ENCODE peak calls at places on chromosomes 1 and 21, in ten cellular contexts. K, L, Q, R, J, D, G, W, F and U are unnamed samples.

GRCh38 chr21:34029724-34030528 is 43.5 kb upstream of the MRPS6 start:
- DNase-seq in W (peak; percentile 42), K (peak; percentile 61), J (peak; percentile 92), G (peak; percentile 89), F (peak; percentile 75), R (no peak), Q (peak; percentile 23), L (peak; percentile 90), D (peak; percentile 84), U (peak; percentile 75)

GRCh38 chr1:23567629-23567995 is 8.3 kb upstream of the ID3 start:
- DNase-seq in W (no peak), J (no peak), F (no peak), R (no peak), D (no peak), G (no peak), L (no peak), Q (no peak), K (no peak), U (no peak)

GRCh38 chr1:221611930-221612777 is 129.7 kb downstream of the DUSP10 start:
- DNase-seq in W (no peak), L (peak; percentile 91), J (peak; percentile 74), G (no peak), F (peak; percentile 79), D (peak; percentile 93), K (no peak), R (peak; percentile 20), Q (no peak), U (peak; percentile 86)

GRCh38 chr1:151574575-151575529 is 34.7 kb downstream of the TUFT1 start:
- DNase-seq in D (peak; percentile 84), L (peak; percentile 75), W (no peak), Q (no peak), G (peak; percentile 62), F (peak; percentile 60), K (no peak), R (no peak), J (peak; percentile 61), U (peak; percentile 62)

GRCh38 chr1:227734546-227734857 is 600 bp downstream of the JMJD4 start:
- DNase-seq in G (no peak), K (no peak), D (no peak), Q (no peak), L (no peak), W (no peak), F (no peak), R (no peak), J (no peak), U (no peak)

GRCh38 chr1:219806020-219806419 is 122.3 kb downstream of the SLC30A10 start:
- DNase-seq in D (no peak), J (no peak), F (no peak), Q (peak; percentile 9), W (no peak), R (no peak), K (no peak), G (no peak), L (no peak), U (no peak)

GRCh38 chr1:80418134-80418533 is 1382.6 kb upstream of the ADGRL2 start:
- DNase-seq in F (no peak), R (no peak), D (no peak), J (no peak), G (no peak), W (no peak), L (no peak), Q (no peak), K (no peak), U (no peak)

GRCh38 chr1:112253366-112253765 is 142.6 kb upstream of the CTTNBP2NL start:
- DNase-seq in G (no peak), L (no peak), W (no peak), R (no peak), D (no peak), Q (no peak), K (no peak), J (no peak), F (no peak), U (no peak)

GRCh38 chr1:38097256-38097655 is 50.7 kb upstream of the POU3F1 start:
- DNase-seq in Q (no peak), J (no peak), F (no peak), K (no peak), R (no peak), D (no peak), G (no peak), L (no peak), W (no peak), U (no peak)

GRCh38 chr1:5611431-5611830 is 380.8 kb downstream of the NPHP4 start:
- DNase-seq in K (no peak), W (no peak), F (no peak), D (no peak), R (no peak), Q (no peak), L (no peak), G (no peak), J (no peak), U (no peak)

GRCh38 chr1:163202833-163203451 is at the start of gene RGS5:
- DNase-seq in K (no peak), G (no peak), D (peak; percentile 50), J (peak; percentile 71), F (no peak), Q (no peak), W (peak; percentile 91), L (no peak), R (no peak), U (no peak)

GRCh38 chr1:239718571-239718970 is 332.2 kb downstream of the CHRM3 start:
- DNase-seq in L (no peak), W (no peak), K (no peak), Q (no peak), J (no peak), D (no peak), G (no peak), F (no peak), R (no peak), U (no peak)

GRCh38 chr1:84268346-84268745 is 33.2 kb upstream of the SAMD13 start:
- DNase-seq in K (no peak), J (no peak), G (no peak), R (no peak), F (no peak), W (no peak), L (no peak), Q (no peak), D (no peak), U (no peak)

GRCh38 chr1:84271452-84272273 is 29.8 kb upstream of the SAMD13 start:
- DNase-seq in W (peak; percentile 6), Q (peak; percentile 53), R (no peak), L (peak; percentile 85), F (no peak), G (peak; percentile 66), K (peak; percentile 46), J (peak; percentile 72), D (peak; percentile 65), U (peak; percentile 18)

GRCh38 chr1:84269286-84269685 is 32.2 kb upstream of the SAMD13 start:
- DNase-seq in R (no peak), D (no peak), K (no peak), W (no peak), G (no peak), L (no peak), J (no peak), Q (no peak), F (no peak), U (no peak)

GRCh38 chr1:84267476-84267875 is 34.0 kb upstream of the SAMD13 start:
- DNase-seq in W (no peak), Q (no peak), J (no peak), R (no peak), L (no peak), K (no peak), D (no peak), G (no peak), F (no peak), U (no peak)

DNA sequence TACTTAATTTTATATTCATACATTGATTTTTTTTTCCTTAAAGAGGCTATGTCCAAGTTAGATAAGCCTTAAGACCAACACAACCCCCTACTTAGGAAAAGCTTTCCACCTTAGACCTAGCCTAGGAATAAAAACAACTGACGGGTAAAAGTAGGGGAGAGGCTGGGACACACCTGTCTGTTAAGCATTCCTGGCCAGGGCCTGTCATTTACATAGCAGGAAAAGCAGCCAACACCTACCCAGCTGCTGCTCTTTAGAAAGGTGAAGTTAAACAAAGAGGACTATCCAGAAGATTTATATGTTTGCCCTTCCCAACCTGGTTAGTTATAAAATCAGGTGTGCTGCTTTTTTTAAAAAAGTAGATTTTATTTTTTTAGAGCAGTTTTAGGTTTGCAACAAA is 29.1 kb upstream of the SAMD13 start:
- DNase-seq in J (no peak), W (no peak), R (peak; percentile 72), G (no peak), F (no peak), L (no peak), K (no peak), Q (no peak), D (no peak), U (no peak)
- TF ChIP-seq CTCF in J (no peak), W (no peak), R (no peak), G (no peak), F (no peak), L (no peak), K (no peak), Q (no peak), D (no peak), U (no peak)

GRCh38 chr1:152917794-152918193 is 9.4 kb downstream of the IVL start:
- DNase-seq in F (peak; percentile 46), J (no peak), R (no peak), D (no peak), K (no peak), W (peak; percentile 39), L (no peak), G (no peak), Q (no peak), U (no peak)
- TF ChIP-seq CTCF in F (peak; percentile 71), J (no peak), R (no peak), D (peak; percentile 9), K (peak; percentile 35), W (no peak), L (no peak), G (no peak), Q (peak; percentile 19), U (no peak)

DNA sequence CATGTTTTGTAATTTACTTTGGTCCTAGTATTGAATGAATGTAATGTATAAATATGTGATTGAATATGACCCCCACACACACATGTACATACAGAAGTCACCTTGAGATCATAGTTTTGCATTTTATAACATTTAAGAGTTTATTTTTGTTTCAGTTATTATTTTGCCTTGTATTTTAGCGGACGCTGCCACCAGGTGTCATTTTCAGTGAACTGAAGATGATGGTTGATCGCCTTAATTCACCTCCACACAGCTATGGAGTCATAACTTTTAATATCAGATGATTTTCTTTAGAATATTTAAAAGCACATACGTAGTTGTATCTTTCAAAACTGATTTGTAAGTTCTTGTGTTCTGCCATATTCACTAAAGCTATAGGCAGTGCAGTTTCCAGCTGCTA is 130.4 kb downstream of the DYRK1A start:
- DNase-seq in L (peak; percentile 14), Q (no peak), G (no peak), D (no peak), R (no peak), F (no peak), W (no peak), J (peak; percentile 46), K (no peak), U (no peak)
- TF ChIP-seq CTCF in L (peak; percentile 26), Q (no peak), G (no peak), D (peak; percentile 25), R (no peak), F (peak; percentile 37), W (peak; percentile 15), J (peak; percentile 39), K (peak; percentile 20), U (peak; percentile 64)

DNA sequence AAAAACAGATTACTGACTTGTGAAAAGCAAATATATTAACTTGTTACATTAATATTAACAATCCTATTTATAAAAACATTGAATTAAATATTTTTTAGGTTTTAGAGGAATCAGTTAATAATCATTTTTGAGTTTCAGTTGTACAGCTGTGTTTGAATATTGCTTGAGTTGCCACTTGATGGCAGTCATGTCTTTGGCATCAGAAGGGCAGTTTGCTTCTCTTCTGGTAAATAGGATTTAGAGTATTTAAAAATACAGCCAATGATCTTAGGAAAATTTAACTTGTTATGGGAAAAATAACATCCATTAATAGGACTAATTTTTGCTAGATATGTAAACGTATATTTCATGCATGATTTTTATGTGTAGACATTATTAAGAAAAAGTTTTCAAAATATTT is 234.1 kb downstream of the NCAM2 start:
- DNase-seq in K (no peak), F (no peak), G (no peak), D (no peak), J (peak; percentile 88), R (no peak), L (peak; percentile 50), Q (no peak), W (peak; percentile 35), U (peak; percentile 43)
- TF ChIP-seq CTCF in K (no peak), F (no peak), G (no peak), D (peak; percentile 60), J (peak; percentile 74), R (peak; percentile 43), L (peak; percentile 52), Q (peak; percentile 5), W (peak; percentile 62), U (peak; percentile 82)